ENCODE peak calls at places on chromosomes 16 and 17, in nine cellular contexts. Z, Q, R, V, P, H, W, X and N are unnamed samples.

GRCh38 chr16:79286646-79287423 is 313.7 kb downstream of the MAF start:
- DNase-seq in V (peak; percentile 75), Q (no peak), X (peak; percentile 40), P (peak; percentile 27), R (no peak), Z (peak; percentile 7), W (peak; percentile 59), H (no peak), N (no peak)

GRCh38 chr16:77539336-77539735 is 104.5 kb upstream of the ADAMTS18 start:
- DNase-seq in Z (no peak), V (no peak), W (no peak), P (no peak), R (no peak), H (no peak), Q (no peak), X (no peak), N (no peak)

GRCh38 chr16:27315333-27316037 is 1.7 kb downstream of the IL4R start:
- DNase-seq in H (peak; percentile 91), P (peak; percentile 91), V (no peak), Z (no peak), W (peak; percentile 59), Q (peak; percentile 32), X (peak; percentile 86), R (peak; percentile 77), N (peak; percentile 56)

GRCh38 chr16:30121741-30122620 is 1.0 kb downstream of the MAPK3 start:
- DNase-seq in P (peak; percentile 87), H (no peak), W (peak; percentile 85), R (no peak), Q (no peak), X (no peak), Z (no peak), V (no peak), N (no peak)

GRCh38 chr16:17270683-17271109 is 200.1 kb downstream of the XYLT1 start:
- DNase-seq in P (no peak), H (no peak), Q (no peak), W (no peak), R (peak; percentile 23), V (no peak), X (no peak), Z (no peak), N (no peak)

GRCh38 chr16:89349947-89350633 is 132.6 kb downstream of the ZNF778 start:
- DNase-seq in Q (no peak), H (no peak), X (peak; percentile 65), W (no peak), R (no peak), P (no peak), Z (no peak), V (no peak), N (no peak)

GRCh38 chr17:8125196-8125946 is 1.5 kb upstream of the HES7 start:
- DNase-seq in Q (peak; percentile 90), H (peak; percentile 76), W (peak; percentile 92), R (peak; percentile 81), X (peak; percentile 96), V (no peak), Z (peak; percentile 82), P (peak; percentile 72), N (peak; percentile 52)

GRCh38 chr17:55765472-55765871 is 14.6 kb downstream of the PCTP start:
- DNase-seq in W (no peak), H (no peak), Q (no peak), R (no peak), P (no peak), X (no peak), Z (no peak), V (no peak), N (no peak)

GRCh38 chr17:74117999-74118421 is 85.5 kb upstream of the RPL38 start:
- DNase-seq in Q (no peak), H (no peak), R (no peak), V (peak; percentile 27), W (peak; percentile 33), Z (no peak), X (no peak), P (no peak), N (no peak)

GRCh38 chr17:65198653-65199382 is 61.6 kb downstream of the RGS9 start:
- DNase-seq in V (peak; percentile 86), H (peak; percentile 84), Z (no peak), X (no peak), R (no peak), W (no peak), Q (no peak), P (no peak), N (peak; percentile 57)